ENCODE peak calls at places on chromosomes 1 and 21, in six cellular contexts. F is NB4, R is cardiac fibroblast, P is GM13976, N is sigmoid colon, Q is astrocyte of the cerebellum. M is an unnamed sample.

GRCh38 chr1:66523502-66523901 is 10.5 kb upstream of the SGIP1 start:
- DNase-seq in N (no peak), P (no peak), R (no peak), F (no peak), Q (no peak), M (no peak)

GRCh38 chr1:81670286-81670685 is 130.4 kb upstream of the ADGRL2 start:
- DNase-seq in R (peak), F (no peak), P (no peak), Q (peak), N (peak), M (no peak)

GRCh38 chr1:219247441-219247840 is 73.8 kb downstream of the LYPLAL1 start:
- DNase-seq in Q (no peak), N (no peak), P (no peak), F (no peak), R (no peak), M (no peak)

GRCh38 chr1:204480515-204480914 is 14.1 kb downstream of the PIK3C2B start:
- DNase-seq in P (peak), R (no peak), Q (no peak), N (no peak), F (peak), M (peak)

GRCh38 chr1:161763522-161764098 is 2.5 kb upstream of the ATF6 start:
- DNase-seq in N (no peak), Q (no peak), P (no peak), R (peak), F (peak), M (peak)

GRCh38 chr1:2497891-2498290 is 21.8 kb downstream of the PLCH2 start:
- DNase-seq in N (no peak), F (no peak), P (no peak), R (no peak), Q (no peak), M (no peak)

GRCh38 chr1:159934136-159935039 is 9.1 kb upstream of the TAGLN2 start:
- DNase-seq in P (no peak), R (no peak), N (no peak), F (no peak), Q (no peak), M (no peak)

GRCh38 chr1:51295926-51296325 is 34.4 kb downstream of the TTC39A start:
- DNase-seq in F (no peak), Q (no peak), P (peak), R (no peak), N (no peak), M (no peak)

GRCh38 chr1:76576876-76577817 is 290.1 kb upstream of the ST6GALNAC5 start:
- DNase-seq in R (no peak), Q (no peak), P (no peak), N (no peak), F (no peak), M (no peak)

GRCh38 chr1:236141447-236142357 is 637 bp upstream of the GPR137B start:
- DNase-seq in F (peak), P (peak), R (peak), N (no peak), Q (no peak), M (peak)

GRCh38 chr21:27719226-27719625 is 752.3 kb upstream of the ADAMTS5 start:
- DNase-seq in F (no peak), N (no peak), R (no peak), P (no peak), Q (no peak), M (no peak)

GRCh38 chr1:167482184-167482583 is 36.1 kb downstream of the CD247 start:
- DNase-seq in R (no peak), P (no peak), N (peak), Q (no peak), F (no peak), M (peak)

GRCh38 chr1:234925440-234926251 is 203.0 kb downstream of the TOMM20 start:
- DNase-seq in R (peak), P (no peak), F (no peak), Q (peak), N (no peak), M (no peak)

GRCh38 chr1:101257500-101258325 is 20.9 kb downstream of the S1PR1 start:
- DNase-seq in P (no peak), R (no peak), Q (no peak), F (peak), N (no peak), M (peak)

GRCh38 chr1:87227651-87228050 is 101.0 kb upstream of the LMO4 start:
- DNase-seq in N (no peak), Q (no peak), R (no peak), F (no peak), P (no peak), M (no peak)

GRCh38 chr1:220189750-220190347 is 82.4 kb downstream of the RAB3GAP2 start:
- DNase-seq in N (no peak), R (peak), P (peak), Q (peak), F (peak), M (no peak)

GRCh38 chr1:202575906-202576653 is 134.2 kb downstream of the SYT2 start:
- DNase-seq in Q (no peak), R (peak), F (no peak), P (no peak), N (no peak), M (no peak)

GRCh38 chr1:14435368-14436023 is 163.0 kb upstream of the KAZN start:
- DNase-seq in P (peak), R (no peak), Q (no peak), N (no peak), F (no peak), M (no peak)
- TF ChIP-seq CTCF in P (no peak), R (no peak), Q (no peak), N (no peak), F (peak), M (no peak)

GRCh38 chr1:178534137-178534868 is 21.4 kb downstream of the TEX35 start:
- DNase-seq in P (no peak), F (no peak), N (peak), R (no peak), Q (no peak), M (no peak)
- TF ChIP-seq CTCF in P (no peak), F (no peak), N (no peak), R (no peak), Q (no peak), M (no peak)

DNA sequence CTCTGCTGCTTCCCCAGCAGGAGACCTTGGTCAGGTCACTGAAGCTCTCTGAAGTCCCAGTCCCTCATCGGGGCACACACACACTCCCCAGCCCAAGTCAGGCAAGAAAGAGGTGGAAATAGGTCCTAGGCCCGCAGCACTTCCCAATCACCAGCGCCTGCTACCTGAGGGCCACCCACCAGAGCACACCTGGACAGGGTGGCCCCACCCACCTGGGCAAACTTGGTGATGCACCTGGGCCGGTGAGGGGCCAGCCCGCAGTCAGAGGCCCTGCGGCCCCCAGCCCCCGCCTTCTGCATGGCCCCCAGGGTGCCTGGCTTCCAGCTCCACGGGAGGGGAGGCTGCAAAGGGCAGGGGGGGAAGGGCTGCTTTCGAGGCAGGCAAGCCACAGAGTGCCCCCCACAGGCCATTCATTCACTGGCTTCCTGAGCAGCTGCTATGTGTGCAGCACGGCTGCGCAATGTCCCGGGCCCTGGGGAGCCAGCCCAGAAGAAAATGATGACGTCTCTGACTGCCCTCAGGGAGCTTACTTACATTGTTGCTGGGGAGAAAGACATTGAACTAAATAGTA is 4.7 kb downstream of the SH2D5 start:
- DNase-seq in R (peak), Q (no peak), N (no peak), F (peak), P (peak), M (peak)
- TF ChIP-seq CTCF in R (peak), Q (no peak), N (no peak), F (peak), P (peak), M (no peak)

GRCh38 chr1:151511636-151512215 is 539 bp downstream of the CGN start:
- DNase-seq in F (peak), N (peak), Q (no peak), P (no peak), R (no peak), M (peak)
- TF ChIP-seq CTCF in F (no peak), N (no peak), Q (no peak), P (no peak), R (no peak), M (no peak)

GRCh38 chr21:33855190-33855589 is 60.4 kb downstream of the ATP5PO start:
- DNase-seq in P (no peak), F (peak), N (peak), Q (no peak), R (no peak), M (no peak)
- TF ChIP-seq CTCF in P (peak), F (peak), N (no peak), Q (no peak), R (peak), M (no peak)

M was measured in activated CD8-positive, alpha-beta T cell treated with anti-CD3 and anti-CD28 coated beads for 36 hours.